ENCODE peak calls at places on chromosomes 1 and 21, in five cellular contexts. V is fibroblast of mammary gland, L is lower lobe of right lung, O is fibroblast of villous mesenchyme, P is body of pancreas. Q is an unnamed sample.

GRCh38 chr21:35232545-35233176 is 183.6 kb upstream of the RUNX1 start:
- DNase-seq in V (peak), L (no peak), O (peak), P (no peak), Q (peak)

GRCh38 chr1:192439373-192440025 is 122.7 kb downstream of the RGS21 start:
- DNase-seq in V (peak), L (no peak), O (no peak), P (no peak), Q (peak)

GRCh38 chr1:150062113-150062512 is 5.5 kb upstream of the VPS45 start:
- DNase-seq in V (no peak), L (no peak), O (no peak), P (no peak), Q (no peak)

GRCh38 chr1:82453511-82454185 is 652.9 kb downstream of the ADGRL2 start:
- DNase-seq in V (no peak), L (no peak), O (no peak), P (no peak), Q (peak)

GRCh38 chr1:25501235-25502058 is 42.0 kb upstream of the LDLRAP1 start:
- DNase-seq in V (peak), L (no peak), O (peak), P (no peak), Q (peak)

GRCh38 chr1:41957568-41957967 is 38.8 kb upstream of the HIVEP3 start:
- DNase-seq in V (peak), L (no peak), O (no peak), P (no peak), Q (peak)

GRCh38 chr21:26977741-26978140 is 10.9 kb upstream of the ADAMTS5 start:
- DNase-seq in V (peak), L (no peak), O (peak), P (no peak), Q (peak)

GRCh38 chr1:164683235-164683634 is 124.3 kb downstream of the PBX1 start:
- DNase-seq in V (no peak), L (no peak), O (peak), P (no peak), Q (peak)

GRCh38 chr1:153790996-153791855 is 16.0 kb downstream of the SLC27A3 start:
- DNase-seq in V (peak), L (peak), O (peak), P (no peak), Q (no peak)

GRCh38 chr1:24020032-24020431 is 39.9 kb upstream of the SRSF10 start:
- DNase-seq in V (peak), L (no peak), O (peak), P (no peak), Q (no peak)

GRCh38 chr1:162660598-162660997 is 28.3 kb downstream of the DDR2 start:
- DNase-seq in V (no peak), L (no peak), O (peak), P (no peak), Q (no peak)

GRCh38 chr1:24875257-24875656 is 54.8 kb downstream of the RUNX3 start:
- DNase-seq in V (no peak), L (no peak), O (no peak), P (no peak), Q (no peak)

GRCh38 chr1:200628223-200628868 is 7.8 kb upstream of the KIF14 start:
- DNase-seq in V (no peak), L (no peak), O (no peak), P (no peak), Q (no peak)

GRCh38 chr1:5733596-5733995 is 258.6 kb downstream of the NPHP4 start:
- DNase-seq in V (no peak), L (no peak), O (no peak), P (no peak), Q (no peak)

GRCh38 chr1:165851034-165851658 is 23.7 kb downstream of the UCK2 start:
- DNase-seq in V (peak), L (no peak), O (peak), P (no peak), Q (peak)

GRCh38 chr1:168121314-168122029 is 15.3 kb downstream of the GPR161 start:
- DNase-seq in V (peak), L (no peak), O (peak), P (peak), Q (peak)

GRCh38 chr1:10796029-10796944 is at the start of gene CASZ1:
- DNase-seq in V (peak), L (peak), O (peak), P (peak), Q (peak)

GRCh38 chr1:169604781-169605560 is 18.7 kb upstream of the F5 start:
- DNase-seq in V (no peak), L (peak), O (no peak), P (no peak), Q (no peak)

GRCh38 chr1:32972814-32973428 is 8.3 kb upstream of the RNF19B start:
- DNase-seq in V (no peak), L (peak), O (peak), P (peak), Q (peak)

GRCh38 chr1:45205000-45205909 is 1.1 kb downstream of the ZSWIM5 start:
- DNase-seq in V (no peak), L (peak), O (peak), P (peak), Q (peak)

GRCh38 chr1:112849425-112849966 is 106.5 kb downstream of the SLC16A1 start:
- DNase-seq in V (peak), L (no peak), O (peak), P (no peak), Q (peak)

GRCh38 chr1:243713470-243714186 is 136.4 kb downstream of the AKT3 start:
- DNase-seq in V (peak), L (no peak), O (peak), P (no peak), Q (no peak)

GRCh38 chr1:108478429-108479015 is 28.4 kb downstream of the NBPF6 start:
- DNase-seq in V (no peak), L (no peak), O (no peak), P (no peak), Q (no peak)

GRCh38 chr1:109061183-109061582 is 14.6 kb downstream of the TAF13 start:
- DNase-seq in V (no peak), L (no peak), O (no peak), P (no peak), Q (no peak)

GRCh38 chr21:37605006-37605405 is 238.4 kb downstream of the DYRK1A start:
- DNase-seq in V (no peak), L (no peak), O (no peak), P (no peak), Q (no peak)

GRCh38 chr1:181516706-181517105 is 33.4 kb downstream of the CACNA1E start:
- DNase-seq in V (no peak), L (no peak), O (no peak), P (no peak), Q (no peak)

GRCh38 chr1:69611316-69611715 is 43.6 kb downstream of the LRRC7 start:
- DNase-seq in V (peak), L (no peak), O (peak), P (no peak), Q (peak)

GRCh38 chr21:31905444-31906400 is 32.9 kb downstream of the HUNK start:
- DNase-seq in V (no peak), L (no peak), O (no peak), P (no peak), Q (no peak)

GRCh38 chr1:19390901-19391595 is 78.9 kb downstream of the SLC66A1 start:
- DNase-seq in V (peak), L (no peak), O (peak), P (peak), Q (peak)

GRCh38 chr1:76140227-76140626 is 65.7 kb downstream of the ST6GALNAC3 start:
- DNase-seq in V (no peak), L (no peak), O (no peak), P (no peak), Q (no peak)

GRCh38 chr1:43970911-43971310 is 1.1 kb downstream of the DPH2 start:
- DNase-seq in V (no peak), L (no peak), O (no peak), P (no peak), Q (no peak)

GRCh38 chr1:113046569-113046968 is 26.4 kb upstream of the LRIG2 start:
- DNase-seq in V (no peak), L (no peak), O (no peak), P (no peak), Q (no peak)

GRCh38 chr21:36759348-36760083 is 60.6 kb downstream of the SIM2 start:
- DNase-seq in V (no peak), L (no peak), O (no peak), P (no peak), Q (no peak)

GRCh38 chr1:109784551-109785252 is 21.0 kb upstream of the EPS8L3 start:
- DNase-seq in V (no peak), L (peak), O (no peak), P (no peak), Q (no peak)

GRCh38 chr1:184792450-184792969 is 37.9 kb upstream of the EDEM3 start:
- DNase-seq in V (peak), L (peak), O (peak), P (peak), Q (peak)

GRCh38 chr1:228163004-228163753 is 2.4 kb upstream of the IBA57 start:
- DNase-seq in V (peak), L (peak), O (peak), P (peak), Q (peak)
- TF ChIP-seq CTCF in V (no peak), L (no peak), O (no peak), P (no peak), Q (no peak)

DNA sequence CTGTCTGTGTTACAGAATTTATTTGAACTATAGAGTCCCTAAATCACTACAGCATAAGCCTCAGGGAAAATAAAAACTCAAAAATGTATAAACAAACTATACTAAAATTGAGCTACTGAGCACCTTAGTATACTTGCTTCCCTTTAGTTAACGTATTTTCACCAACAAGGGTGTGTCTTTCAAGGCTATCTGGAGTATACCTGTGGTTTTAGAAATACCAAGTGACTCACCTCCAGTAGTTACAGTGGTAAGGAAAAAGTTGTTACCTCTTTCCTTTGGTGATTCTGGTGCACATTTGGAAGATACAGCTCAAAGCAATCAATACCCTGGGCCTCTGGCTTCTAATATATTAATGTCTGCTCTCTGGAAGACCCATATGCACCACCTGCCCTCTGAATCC is 68.0 kb upstream of the C1orf105 start:
- DNase-seq in V (peak), L (no peak), O (no peak), P (no peak), Q (peak)
- H3K4me3 ChIP-seq in V (no peak), L (no peak), O (no peak), P (no peak), Q (no peak)

GRCh38 chr1:8831329-8831728 is 13.9 kb upstream of the RERE start:
- DNase-seq in V (no peak), L (no peak), O (peak), P (no peak), Q (no peak)
- TF ChIP-seq CTCF in V (peak), L (no peak), O (peak), P (no peak), Q (peak)

GRCh38 chr1:178124115-178124514 is 30.2 kb downstream of the RASAL2 start:
- DNase-seq in V (no peak), L (no peak), O (no peak), P (no peak), Q (no peak)
- H3K4me3 ChIP-seq in V (no peak), L (no peak), O (no peak), P (no peak), Q (no peak)

GRCh38 chr1:224496826-224497225 is 62.2 kb upstream of the WDR26 start:
- DNase-seq in V (no peak), L (no peak), O (no peak), P (no peak), Q (no peak)

GRCh38 chr1:224495861-224496260 is 61.3 kb upstream of the WDR26 start:
- DNase-seq in V (no peak), L (no peak), O (no peak), P (no peak), Q (no peak)

GRCh38 chr1:224499204-224499603 is 64.6 kb upstream of the WDR26 start:
- DNase-seq in V (peak), L (no peak), O (no peak), P (no peak), Q (peak)

GRCh38 chr1:224498574-224499170 is 64.1 kb upstream of the WDR26 start:
- DNase-seq in V (peak), L (no peak), O (peak), P (peak), Q (peak)

DNA sequence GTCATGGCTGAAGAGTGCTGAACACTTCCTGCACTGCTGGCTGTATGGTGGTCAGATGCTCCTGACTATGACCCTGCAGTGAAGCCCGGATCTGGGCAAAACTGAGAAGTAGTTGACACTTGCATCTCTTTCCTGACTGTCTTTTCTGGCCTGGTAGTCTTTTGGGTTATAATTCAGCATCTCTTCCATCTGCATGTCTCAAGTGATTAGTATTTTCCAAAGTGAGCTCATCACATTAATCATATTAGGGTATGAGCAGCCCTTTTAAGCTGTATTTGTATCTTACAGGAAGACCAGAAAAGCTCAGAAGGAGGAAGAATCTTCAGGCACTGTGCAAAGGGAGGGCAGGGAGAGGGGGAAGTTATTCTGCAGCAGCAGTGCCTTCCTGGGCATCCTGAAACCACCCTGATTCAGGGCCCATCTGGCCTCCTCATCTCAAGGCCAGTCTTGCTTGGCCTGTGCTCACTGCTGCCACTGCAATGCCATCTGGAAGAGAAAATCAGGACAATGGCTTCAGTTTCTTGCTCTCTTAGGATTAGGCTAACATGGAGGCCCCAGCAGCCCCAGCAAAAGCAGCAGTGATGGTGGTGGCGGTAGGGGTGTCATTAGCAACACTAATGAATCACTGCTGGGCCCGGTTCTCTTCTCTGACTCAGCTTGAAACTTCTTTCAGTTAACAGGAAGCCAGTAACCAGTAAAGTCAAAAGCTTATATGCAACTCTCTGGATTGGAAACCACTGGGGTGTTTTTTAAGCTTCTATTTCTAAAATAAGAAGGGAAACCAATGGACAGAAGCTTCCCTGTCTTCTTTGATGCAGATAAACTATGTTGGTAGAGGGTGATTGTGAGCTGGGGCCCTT is 63.3 kb upstream of the WDR26 start:
- DNase-seq in V (peak), L (no peak), O (peak), P (no peak), Q (peak)
- TF ChIP-seq CTCF in V (no peak), L (no peak), O (no peak), P (no peak), Q (no peak)

GRCh38 chr1:179016694-179017382 is 8.9 kb upstream of the FAM20B start:
- DNase-seq in V (peak), L (peak), O (peak), P (peak), Q (peak)
- H3K4me3 ChIP-seq in V (no peak), L (no peak), O (peak), P (no peak), Q (no peak)

Q was measured in epithelial cell of esophagus.